ENCODE peak calls at places on chromosomes 12 and 14, in six cellular contexts. One of them, this sample, is unnamed.

GRCh38 chr14:73465833-73466532 is 7.6 kb upstream of the NUMB start:
- DNase-seq in germinal center: peak
- DNase-seq in progenitor cell of endocrine pancreas: no peak
- DNase-seq in heart right ventricle: no peak
- DNase-seq in HFFc6: no peak
- DNase-seq in nephron progenitor cell: no peak
- DNase-seq in this sample: no peak

GRCh38 chr12:15741082-15741481 is 48.1 kb downstream of the EPS8 start:
- DNase-seq in germinal center: no peak
- DNase-seq in progenitor cell of endocrine pancreas: no peak
- DNase-seq in heart right ventricle: no peak
- DNase-seq in HFFc6: no peak
- DNase-seq in nephron progenitor cell: no peak
- DNase-seq in this sample: no peak

GRCh38 chr12:5758347-5758746 is 186.7 kb downstream of the ANO2 start:
- DNase-seq in germinal center: no peak
- DNase-seq in progenitor cell of endocrine pancreas: no peak
- DNase-seq in heart right ventricle: no peak
- DNase-seq in HFFc6: no peak
- DNase-seq in nephron progenitor cell: no peak
- DNase-seq in this sample: no peak

GRCh38 chr14:74425525-74426201 is 347 bp downstream of the SYNDIG1L start:
- DNase-seq in germinal center: peak
- DNase-seq in progenitor cell of endocrine pancreas: peak
- DNase-seq in heart right ventricle: peak
- DNase-seq in HFFc6: no peak
- DNase-seq in nephron progenitor cell: peak
- DNase-seq in this sample: peak

GRCh38 chr12:116604151-116604550 is 45.0 kb downstream of the MAP1LC3B2 start:
- DNase-seq in germinal center: no peak
- DNase-seq in progenitor cell of endocrine pancreas: no peak
- DNase-seq in heart right ventricle: no peak
- DNase-seq in HFFc6: no peak
- DNase-seq in nephron progenitor cell: no peak
- DNase-seq in this sample: no peak

GRCh38 chr12:15962760-15963159 is 51.6 kb downstream of the DERA start:
- DNase-seq in germinal center: no peak
- DNase-seq in progenitor cell of endocrine pancreas: no peak
- DNase-seq in heart right ventricle: no peak
- DNase-seq in HFFc6: no peak
- DNase-seq in nephron progenitor cell: no peak
- DNase-seq in this sample: no peak

GRCh38 chr12:49357099-49357678 is 10.1 kb upstream of the SPATS2 start:
- DNase-seq in germinal center: peak
- DNase-seq in progenitor cell of endocrine pancreas: no peak
- DNase-seq in heart right ventricle: no peak
- DNase-seq in HFFc6: peak
- DNase-seq in nephron progenitor cell: no peak
- DNase-seq in this sample: no peak

GRCh38 chr12:117192057-117192456 is 1.8 kb upstream of the FBXO21 start:
- DNase-seq in germinal center: no peak
- DNase-seq in progenitor cell of endocrine pancreas: no peak
- DNase-seq in heart right ventricle: no peak
- DNase-seq in HFFc6: no peak
- DNase-seq in nephron progenitor cell: no peak
- DNase-seq in this sample: no peak

GRCh38 chr12:26118356-26118755 is 6.5 kb downstream of the BHLHE41 start:
- DNase-seq in germinal center: peak
- DNase-seq in progenitor cell of endocrine pancreas: no peak
- DNase-seq in heart right ventricle: no peak
- DNase-seq in HFFc6: no peak
- DNase-seq in nephron progenitor cell: no peak
- DNase-seq in this sample: no peak

GRCh38 chr14:99035712-99036593 is 236.0 kb downstream of the BCL11B start:
- DNase-seq in germinal center: no peak
- DNase-seq in progenitor cell of endocrine pancreas: no peak
- DNase-seq in heart right ventricle: peak
- DNase-seq in HFFc6: peak
- DNase-seq in nephron progenitor cell: peak
- DNase-seq in this sample: peak

GRCh38 chr12:88946377-88946997 is 366.2 kb upstream of the KITLG start:
- DNase-seq in germinal center: no peak
- DNase-seq in progenitor cell of endocrine pancreas: no peak
- DNase-seq in heart right ventricle: no peak
- DNase-seq in HFFc6: peak
- DNase-seq in nephron progenitor cell: no peak
- DNase-seq in this sample: no peak

GRCh38 chr12:76329163-76329562 is 19.1 kb downstream of the BBS10 start:
- DNase-seq in germinal center: no peak
- DNase-seq in progenitor cell of endocrine pancreas: no peak
- DNase-seq in heart right ventricle: no peak
- DNase-seq in HFFc6: peak
- DNase-seq in nephron progenitor cell: no peak
- DNase-seq in this sample: no peak